ENCODE peak calls at places on chromosomes 1 and 21, in nine cellular contexts. H, B, G, K, V, U, X, Y and M are unnamed samples.

GRCh38 chr21:44907966-44908364 is 12.7 kb downstream of the ITGB2 start:
- DNase-seq in H (no peak), B (no peak), G (no peak), K (no peak), V (no peak), U (no peak), X (no peak), Y (no peak), M (no peak)

GRCh38 chr1:52238887-52239707 is 97.2 kb downstream of the ZFYVE9 start:
- DNase-seq in H (peak; percentile 29), B (no peak), G (peak; percentile 22), K (no peak), V (peak; percentile 61), U (no peak), X (no peak), Y (no peak), M (no peak)

GRCh38 chr1:36354486-36354885 is 31.0 kb upstream of the EVA1B start:
- DNase-seq in H (no peak), B (no peak), G (no peak), K (no peak), V (no peak), U (no peak), X (no peak), Y (no peak), M (no peak)

GRCh38 chr1:145849356-145850165 is 4.1 kb downstream of the NUDT17 start:
- DNase-seq in H (peak; percentile 50), B (no peak), G (peak; percentile 77), K (peak; percentile 20), V (peak; percentile 66), U (peak; percentile 47), X (no peak), Y (no peak), M (peak; percentile 82)

GRCh38 chr1:228803421-228803820 is 68.1 kb downstream of the RHOU start:
- DNase-seq in H (no peak), B (no peak), G (no peak), K (no peak), V (no peak), U (no peak), X (no peak), Y (no peak), M (no peak)

GRCh38 chr21:45459171-45460010 is 54.4 kb downstream of the COL18A1 start:
- DNase-seq in H (no peak), B (no peak), G (no peak), K (no peak), V (no peak), U (no peak), X (no peak), Y (no peak), M (no peak)

GRCh38 chr1:110612060-110612745 is 6.0 kb upstream of the KCNA2 start:
- DNase-seq in H (peak; percentile 4), B (no peak), G (no peak), K (no peak), V (no peak), U (no peak), X (peak; percentile 75), Y (no peak), M (no peak)

GRCh38 chr1:28099050-28099769 is 10.8 kb upstream of the EYA3 start:
- DNase-seq in H (no peak), B (no peak), G (peak; percentile 19), K (no peak), V (peak; percentile 26), U (no peak), X (no peak), Y (no peak), M (no peak)

GRCh38 chr1:204199579-204199978 is 3.3 kb upstream of the KISS1 start:
- DNase-seq in H (no peak), B (no peak), G (no peak), K (no peak), V (no peak), U (no peak), X (no peak), Y (no peak), M (no peak)

GRCh38 chr1:152347116-152347728 is 12.6 kb downstream of the FLG2 start:
- DNase-seq in H (peak; percentile 58), B (peak; percentile 61), G (peak; percentile 26), K (peak; percentile 25), V (peak; percentile 52), U (peak; percentile 83), X (peak; percentile 8), Y (peak; percentile 85), M (peak; percentile 18)

GRCh38 chr1:61120998-61121397 is 38.6 kb downstream of the NFIA start:
- DNase-seq in H (no peak), B (no peak), G (peak; percentile 51), K (no peak), V (no peak), U (no peak), X (no peak), Y (no peak), M (no peak)

GRCh38 chr21:15592957-15593356 is 136.8 kb upstream of the USP25 start:
- DNase-seq in H (no peak), B (no peak), G (no peak), K (no peak), V (no peak), U (no peak), X (no peak), Y (no peak), M (no peak)

GRCh38 chr1:62285440-62285839 is 33.8 kb downstream of the KANK4 start:
- DNase-seq in H (no peak), B (no peak), G (no peak), K (no peak), V (no peak), U (no peak), X (no peak), Y (no peak), M (no peak)

GRCh38 chr1:84956655-84957054 is 40.3 kb downstream of the MCOLN2 start:
- DNase-seq in H (peak; percentile 25), B (no peak), G (no peak), K (no peak), V (no peak), U (no peak), X (no peak), Y (no peak), M (no peak)

GRCh38 chr1:94044290-94044790 is 76.6 kb downstream of the ABCA4 start:
- DNase-seq in H (peak; percentile 63), B (no peak), G (no peak), K (no peak), V (no peak), U (no peak), X (no peak), Y (no peak), M (no peak)

GRCh38 chr1:92315766-92316413 is 17.0 kb downstream of the RPAP2 start:
- DNase-seq in H (no peak), B (no peak), G (no peak), K (no peak), V (no peak), U (no peak), X (no peak), Y (no peak), M (no peak)

GRCh38 chr1:111733183-111733995 is 5.8 kb downstream of the INKA2 start:
- DNase-seq in H (peak; percentile 83), B (no peak), G (peak; percentile 99), K (no peak), V (peak; percentile 91), U (no peak), X (peak; percentile 47), Y (no peak), M (peak; percentile 58)
- H3K4me3 ChIP-seq in H (no peak overlapping the region), B (no peak overlapping the region), G (no peak overlapping the region), K (no peak overlapping the region), V (no peak overlapping the region), U (no peak overlapping the region), X (no peak overlapping the region), Y (no peak overlapping the region), M (no peak overlapping the region)

DNA sequence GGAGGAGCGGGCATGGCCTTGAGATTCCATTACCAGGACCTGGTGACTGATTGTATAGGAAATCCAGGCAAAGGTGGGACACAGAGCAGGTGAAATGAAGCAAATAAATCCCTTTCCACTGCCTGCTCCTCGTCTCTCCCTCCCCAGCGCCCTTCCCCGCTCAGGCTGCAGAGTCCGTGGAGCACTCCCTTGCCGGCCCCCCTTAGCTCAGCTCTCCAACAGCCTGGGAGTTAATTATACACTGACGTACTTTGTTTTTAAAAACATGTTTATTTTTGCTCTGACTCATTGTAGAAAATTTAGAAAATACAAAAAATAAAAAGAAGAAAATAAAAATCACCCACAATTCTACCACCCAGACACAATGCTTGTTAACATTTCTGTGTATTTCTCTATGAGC is 61.7 kb downstream of the LGR6 start:
- DNase-seq in H (no peak), B (no peak), G (peak; percentile 60), K (no peak), V (peak; percentile 34), U (no peak), X (no peak), Y (no peak), M (no peak)
- H3K4me2 ChIP-seq in H (no peak overlapping the region), B (no peak overlapping the region), G (no peak overlapping the region), K (no peak overlapping the region), V (no peak overlapping the region), U (no peak overlapping the region), X (no peak overlapping the region), Y (no peak overlapping the region), M (no peak overlapping the region)

GRCh38 chr1:161113915-161114314 is 3.9 kb downstream of the PFDN2 start:
- DNase-seq in H (no peak), B (no peak), G (no peak), K (no peak), V (no peak), U (no peak), X (no peak), Y (no peak), M (no peak)
- H3K4me1 ChIP-seq in H (peaks cover 4% of the 10 kb centered on the region), B (peaks cover 46% of the 10 kb centered on the region), G (peaks cover 13% of the 10 kb centered on the region), K (peaks cover 4% of the 10 kb centered on the region), V (peaks cover 7% of the 10 kb centered on the region), U (peaks cover 14% of the 10 kb centered on the region), X (peaks cover 15% of the 10 kb centered on the region), Y (peaks cover 23% of the 10 kb centered on the region), M (peaks cover 21% of the 10 kb centered on the region)

DNA sequence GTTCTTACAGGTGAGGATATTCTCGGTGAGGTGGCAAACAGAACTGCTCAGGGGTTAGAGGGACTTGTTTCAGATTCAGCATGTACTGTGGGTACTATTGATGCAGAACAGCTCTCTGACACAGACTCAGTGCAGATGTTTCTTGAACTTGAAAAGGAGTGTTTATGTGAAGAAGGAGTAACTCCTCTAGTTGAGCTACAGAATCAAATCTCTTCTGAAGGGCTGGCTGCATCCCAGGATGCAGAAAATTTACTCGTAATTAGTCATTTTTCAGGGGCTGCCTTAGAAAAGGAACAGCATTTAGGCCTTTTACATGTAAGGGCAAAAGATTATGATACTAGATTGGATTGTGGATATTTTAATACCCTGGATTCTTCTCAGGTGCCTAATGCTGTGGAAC is 79.9 kb upstream of the BMP8A start:
- DNase-seq in H (no peak), B (no peak), G (no peak), K (no peak), V (peak; percentile 71), U (no peak), X (no peak), Y (no peak), M (no peak)
- H3K4me3 ChIP-seq in H (peak overlapping the region; percentile 83), B (no peak overlapping the region), G (peak overlapping the region; percentile 61), K (peak overlapping the region; percentile 90), V (peak overlapping the region; percentile 32), U (peak overlapping the region; percentile 81), X (no peak overlapping the region), Y (no peak overlapping the region), M (peak overlapping the region; percentile 83)